ENCODE peak calls at places on chromosomes 16 and 17, in nine cellular contexts. L is breast epithelium, K is adrenal gland, R is testis, E is MM.1S, U is RWPE1, Q is right cardiac atrium, P is left lung, A is SK-N-SH. W is an unnamed sample.

GRCh38 chr17:6636616-6637457 is 3.7 kb downstream of the KIAA0753 start:
- DNase-seq in L (no peak), K (no peak), R (no peak), E (no peak), U (no peak), Q (no peak), P (peak), A (no peak), W (no peak)

GRCh38 chr17:60630352-60630751 is 30.4 kb downstream of the PPM1D start:
- DNase-seq in L (no peak), K (no peak), R (peak), E (no peak), U (no peak), Q (no peak), P (no peak), A (no peak), W (no peak)

GRCh38 chr17:6170349-6170748 is 100.2 kb downstream of the WSCD1 start:
- DNase-seq in L (no peak), K (no peak), R (no peak), E (no peak), U (no peak), Q (no peak), P (no peak), A (no peak), W (no peak)

GRCh38 chr17:40340880-40341807 is 23.4 kb downstream of the GJD3 start:
- DNase-seq in L (peak), K (peak), R (peak), E (no peak), U (peak), Q (peak), P (peak), A (peak), W (peak)

GRCh38 chr16:58026139-58026704 is 668 bp downstream of the MMP15 start:
- DNase-seq in L (no peak), K (peak), R (no peak), E (no peak), U (peak), Q (peak), P (peak), A (peak), W (peak)

GRCh38 chr17:29131814-29132682 is 48.1 kb downstream of the MYO18A start:
- DNase-seq in L (no peak), K (no peak), R (no peak), E (no peak), U (no peak), Q (peak), P (peak), A (peak), W (no peak)

GRCh38 chr16:56558024-56558747 is 6.7 kb upstream of the MT4 start:
- DNase-seq in L (peak), K (peak), R (no peak), E (no peak), U (peak), Q (no peak), P (no peak), A (peak), W (no peak)

GRCh38 chr17:79211061-79211770 is 136.6 kb downstream of the ENGASE start:
- DNase-seq in L (no peak), K (no peak), R (no peak), E (no peak), U (no peak), Q (peak), P (peak), A (no peak), W (no peak)

GRCh38 chr16:71754108-71754507 is 29.6 kb upstream of the PHLPP2 start:
- DNase-seq in L (no peak), K (no peak), R (no peak), E (no peak), U (no peak), Q (no peak), P (no peak), A (no peak), W (no peak)

DNA sequence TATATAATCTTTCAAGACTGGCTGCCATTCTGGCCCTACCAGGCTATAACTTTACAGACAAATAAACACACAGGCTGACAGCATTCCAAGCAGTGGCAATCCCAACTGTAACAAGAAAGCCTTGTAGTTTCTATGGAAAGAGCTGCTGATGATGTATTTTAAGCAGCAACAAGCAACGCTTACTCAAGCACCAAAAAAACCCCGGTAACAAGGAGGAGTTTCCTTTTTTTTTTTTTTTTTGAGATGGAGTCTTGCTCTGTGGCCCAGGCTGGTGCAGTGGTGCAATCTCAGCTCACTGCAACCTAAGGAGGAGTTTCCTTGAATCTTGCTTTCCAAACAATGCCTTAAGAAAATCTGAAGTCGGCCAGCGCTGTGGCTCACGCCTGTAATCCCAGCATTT is 23.1 kb downstream of the LSM12 start:
- DNase-seq in L (no peak), K (no peak), R (no peak), E (no peak), U (no peak), Q (no peak), P (no peak), A (no peak), W (no peak)
- H3K27ac ChIP-seq in L (no peak), K (no peak), R (no peak), E (no peak), U (peak), Q (peak), P (peak), A (no peak), W (no peak)

GRCh38 chr17:57604771-57605733 is 140.0 kb downstream of the CCDC182 start:
- DNase-seq in L (no peak), K (peak), R (peak), E (peak), U (no peak), Q (peak), P (no peak), A (peak), W (no peak)

GRCh38 chr17:57606111-57606875 is 138.8 kb downstream of the CCDC182 start:
- DNase-seq in L (no peak), K (no peak), R (no peak), E (peak), U (no peak), Q (no peak), P (no peak), A (no peak), W (no peak)

GRCh38 chr17:57603978-57604377 is 141.1 kb downstream of the CCDC182 start:
- DNase-seq in L (peak), K (no peak), R (peak), E (peak), U (no peak), Q (no peak), P (no peak), A (no peak), W (no peak)

GRCh38 chr17:57607553-57608120 is 137.5 kb downstream of the CCDC182 start:
- DNase-seq in L (no peak), K (no peak), R (no peak), E (no peak), U (peak), Q (no peak), P (no peak), A (no peak), W (no peak)

DNA sequence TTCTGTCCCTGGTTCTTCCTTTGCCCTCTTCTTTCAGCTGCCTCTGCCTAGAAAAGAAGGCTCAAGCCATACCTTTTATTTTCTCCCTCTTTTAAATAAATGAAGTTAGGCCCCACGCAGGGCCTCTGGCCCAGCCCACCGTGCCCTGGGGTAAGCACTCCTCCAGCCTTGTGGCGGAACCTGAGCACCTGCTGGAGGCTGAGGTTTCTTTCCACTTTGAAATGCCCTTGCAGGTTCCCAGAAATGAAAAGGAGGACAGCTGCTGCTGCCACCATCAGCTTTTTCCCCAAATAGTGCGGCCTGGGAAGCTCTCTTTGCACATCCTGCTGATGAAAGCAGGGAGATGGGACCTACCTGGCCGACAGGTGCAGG is 139.4 kb downstream of the CCDC182 start:
- DNase-seq in L (no peak), K (no peak), R (no peak), E (no peak), U (no peak), Q (no peak), P (no peak), A (no peak), W (no peak)
- H3K27ac ChIP-seq in L (peak), K (peak), R (peak), E (peak), U (no peak), Q (peak), P (peak), A (peak), W (peak)

GRCh38 chr17:27976331-27976730 is 66.1 kb upstream of the NLK start:
- DNase-seq in L (no peak), K (no peak), R (no peak), E (no peak), U (no peak), Q (no peak), P (no peak), A (no peak), W (no peak)
- H3K27ac ChIP-seq in L (no peak), K (no peak), R (no peak), E (no peak), U (no peak), Q (no peak), P (no peak), A (no peak), W (no peak)

GRCh38 chr17:62017912-62018311 is 47.2 kb downstream of the MED13 start:
- DNase-seq in L (no peak), K (no peak), R (no peak), E (no peak), U (no peak), Q (no peak), P (no peak), A (no peak), W (no peak)

GRCh38 chr17:62014526-62014925 is 50.6 kb downstream of the MED13 start:
- DNase-seq in L (no peak), K (no peak), R (no peak), E (no peak), U (no peak), Q (no peak), P (no peak), A (no peak), W (no peak)

DNA sequence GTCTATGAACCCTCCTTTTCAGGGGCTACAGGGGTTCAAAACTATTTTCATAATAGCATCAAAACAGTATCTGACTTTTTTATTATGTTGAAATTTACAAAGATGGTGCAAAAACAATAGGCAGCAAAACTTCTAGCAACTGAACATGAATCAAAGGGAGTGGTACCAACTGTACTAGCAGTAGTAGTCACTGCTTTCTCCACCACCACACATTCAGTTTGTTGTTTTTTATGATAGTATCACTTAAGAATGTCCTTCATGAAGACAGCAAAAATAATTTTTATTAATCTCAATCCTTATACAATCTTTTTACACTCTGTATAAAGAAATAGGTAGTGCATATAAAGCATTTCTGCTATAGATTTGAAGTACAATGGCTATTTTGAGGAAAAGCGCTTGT is 47.6 kb downstream of the MED13 start:
- DNase-seq in L (no peak), K (no peak), R (no peak), E (no peak), U (no peak), Q (no peak), P (no peak), A (no peak), W (no peak)
- H3K27ac ChIP-seq in L (no peak), K (no peak), R (no peak), E (no peak), U (no peak), Q (no peak), P (no peak), A (peak), W (no peak)

DNA sequence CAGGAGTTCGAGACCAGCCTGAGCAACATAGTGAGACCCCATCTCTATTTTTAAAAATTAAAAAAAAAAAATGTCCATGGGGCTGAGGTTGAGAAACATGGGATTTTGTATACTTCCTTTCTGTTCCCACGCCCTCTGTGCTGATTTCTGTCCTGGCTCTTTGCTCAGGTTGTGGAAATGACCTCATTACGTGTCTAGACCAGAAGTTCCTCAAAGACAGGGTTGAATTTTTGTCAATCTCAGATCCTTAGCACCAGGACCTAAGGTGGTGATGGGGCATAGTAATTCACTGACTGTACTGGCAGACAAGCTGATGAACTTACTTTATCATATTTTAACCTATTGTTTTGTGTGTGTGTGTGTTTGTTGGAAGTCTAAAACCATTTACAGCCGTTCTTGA is 11.2 kb upstream of the HNF1B start:
- DNase-seq in L (no peak), K (no peak), R (no peak), E (no peak), U (no peak), Q (no peak), P (no peak), A (no peak), W (no peak)
- H3K27ac ChIP-seq in L (no peak), K (no peak), R (no peak), E (no peak), U (no peak), Q (no peak), P (no peak), A (no peak), W (no peak)

GRCh38 chr17:21199311-21199710 is 14.7 kb downstream of the TMEM11 start:
- DNase-seq in L (no peak), K (no peak), R (no peak), E (no peak), U (no peak), Q (no peak), P (no peak), A (no peak), W (no peak)
- H3K27ac ChIP-seq in L (peak), K (no peak), R (peak), E (no peak), U (no peak), Q (no peak), P (no peak), A (no peak), W (no peak)

GRCh38 chr16:20853076-20853597 is 46.8 kb downstream of the REXO5 start:
- DNase-seq in L (no peak), K (no peak), R (no peak), E (no peak), U (no peak), Q (no peak), P (no peak), A (no peak), W (no peak)
- H3K27ac ChIP-seq in L (peak), K (no peak), R (no peak), E (no peak), U (no peak), Q (peak), P (no peak), A (no peak), W (no peak)